ENCODE peak calls at places on chromosomes 1 and 21, in ten cellular contexts. B, Q, Z, L, K, W, G, P, R and J are unnamed samples.
A peak's percentile ranks its signal among the peaks of the same experiment; 100 is the strongest.

GRCh38 chr1:109368464-109368863 is 29.3 kb downstream of the SORT1 start:
- DNase-seq in G (no peak), W (no peak), Z (no peak), P (no peak), L (no peak), Q (no peak), R (no peak), B (no peak), K (no peak), J (no peak)

GRCh38 chr1:31381394-31382287 is 8.8 kb upstream of the FABP3 start:
- DNase-seq in K (no peak), P (no peak), L (no peak), Z (no peak), G (no peak), B (peak; percentile 75), W (no peak), R (peak; percentile 51), Q (no peak), J (no peak)

GRCh38 chr1:235586992-235587391 is 62.6 kb downstream of the GNG4 start:
- DNase-seq in L (no peak), Z (no peak), B (no peak), G (no peak), Q (no peak), W (no peak), R (no peak), K (no peak), P (no peak), J (no peak)

GRCh38 chr21:45575993-45576837 is 34.0 kb upstream of the SLC19A1 start:
- DNase-seq in B (no peak), W (no peak), G (no peak), R (no peak), K (no peak), Z (peak; percentile 70), Q (peak; percentile 66), P (peak; percentile 59), L (peak; percentile 30), J (no peak)

GRCh38 chr1:54016343-54017282 is 1.4 kb downstream of the LDLRAD1 start:
- DNase-seq in G (no peak), Z (peak; percentile 75), B (peak; percentile 60), L (peak; percentile 17), P (no peak), Q (no peak), R (peak; percentile 71), K (no peak), W (no peak), J (peak; percentile 85)

GRCh38 chr1:159881930-159882839 is 17.8 kb downstream of the CFAP45 start:
- DNase-seq in Q (no peak), P (peak; percentile 82), K (no peak), B (peak; percentile 97), R (peak; percentile 89), L (peak; percentile 33), Z (peak; percentile 91), W (peak; percentile 54), G (no peak), J (no peak)

GRCh38 chr21:31408306-31409088 is 64.4 kb upstream of the TIAM1 start:
- DNase-seq in Z (no peak), L (no peak), Q (no peak), R (no peak), G (no peak), P (no peak), B (no peak), K (no peak), W (no peak), J (no peak)

GRCh38 chr1:176949033-176949662 is 215.4 kb downstream of the ASTN1 start:
- DNase-seq in W (peak; percentile 83), P (no peak), B (peak; percentile 8), Z (no peak), K (peak; percentile 80), Q (peak; percentile 84), R (peak; percentile 82), L (peak; percentile 49), G (no peak), J (no peak)

DNA sequence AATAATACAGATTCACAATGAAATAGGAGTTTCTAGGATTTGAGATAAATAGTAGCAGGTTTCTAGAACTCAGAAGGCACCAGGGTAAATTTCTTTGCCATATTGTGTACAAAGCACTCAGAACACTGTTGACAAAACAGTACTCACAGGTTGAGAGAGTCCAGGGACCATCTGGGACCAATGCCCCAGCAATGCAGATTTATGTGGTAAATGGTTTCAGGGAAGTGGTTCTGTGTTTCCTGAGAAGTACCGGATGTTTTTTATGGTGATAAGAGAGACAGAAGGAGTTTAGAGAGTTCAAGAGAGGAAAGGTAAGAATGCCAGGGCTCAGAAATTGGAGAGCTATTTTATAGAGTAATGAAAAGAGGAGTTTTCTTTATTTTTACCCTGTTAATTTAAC is 29.6 kb upstream of the DIPK1A start:
- DNase-seq in K (no peak), R (no peak), W (peak; percentile 38), B (peak; percentile 33), G (no peak), Q (no peak), Z (no peak), L (peak; percentile 19), P (no peak), J (peak; percentile 12)
- TF ChIP-seq EP300 in K (no peak), R (no peak), W (peak; percentile 71), B (no peak), G (no peak), Q (no peak), Z (no peak), L (no peak), P (no peak), J (no peak)

DNA sequence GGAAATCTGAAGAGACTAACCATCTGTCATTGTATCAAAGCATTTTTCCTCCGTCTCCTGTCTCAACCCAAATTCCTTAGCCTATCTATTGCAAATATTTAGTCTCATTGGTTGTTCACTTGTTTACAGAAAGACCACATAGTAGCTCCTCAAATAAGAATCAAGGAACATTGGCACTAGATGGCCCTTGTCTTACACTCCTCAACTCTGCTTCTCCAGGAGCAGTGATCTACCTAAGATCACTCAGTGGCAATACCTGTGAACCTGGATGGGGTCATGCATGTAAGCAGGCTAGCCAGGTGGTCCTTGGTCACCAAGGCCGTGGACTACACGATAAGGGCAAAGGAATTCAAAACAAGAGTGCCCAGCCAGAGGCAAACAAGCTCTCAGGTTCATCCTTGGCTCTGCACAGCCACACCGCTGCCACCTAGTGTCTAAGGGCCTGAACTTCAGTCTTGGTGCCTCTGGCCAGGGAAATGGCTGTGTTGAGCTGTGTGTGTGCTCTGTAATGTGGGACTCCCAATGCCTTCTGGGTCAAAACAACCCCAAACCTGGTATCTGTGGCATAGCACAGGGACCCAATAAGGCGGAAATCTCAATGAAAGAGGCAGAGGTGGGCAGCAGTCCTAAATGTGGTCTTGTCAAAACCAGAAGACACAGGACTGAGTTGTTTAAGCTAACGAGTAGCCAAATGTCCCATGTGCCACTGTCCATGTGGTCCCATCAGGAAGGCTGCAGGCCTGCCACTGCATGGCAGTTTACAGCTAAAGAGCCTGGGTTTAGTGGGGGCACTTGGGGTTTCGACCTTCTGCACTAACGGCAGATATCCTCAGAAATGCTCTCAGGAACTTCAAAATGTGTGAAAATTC is 54.5 kb downstream of the GPR161 start:
- DNase-seq in G (peak; percentile 17), K (peak; percentile 60), Q (no peak), W (peak; percentile 80), L (peak; percentile 75), R (peak; percentile 74), P (peak; percentile 83), Z (no peak), B (peak; percentile 72), J (peak; percentile 91)
- TF ChIP-seq POLR2AphosphoS5 in G (no peak), K (no peak), Q (no peak), W (no peak), L (no peak), R (no peak), P (no peak), Z (no peak), B (no peak), J (peak; percentile 52)

DNA sequence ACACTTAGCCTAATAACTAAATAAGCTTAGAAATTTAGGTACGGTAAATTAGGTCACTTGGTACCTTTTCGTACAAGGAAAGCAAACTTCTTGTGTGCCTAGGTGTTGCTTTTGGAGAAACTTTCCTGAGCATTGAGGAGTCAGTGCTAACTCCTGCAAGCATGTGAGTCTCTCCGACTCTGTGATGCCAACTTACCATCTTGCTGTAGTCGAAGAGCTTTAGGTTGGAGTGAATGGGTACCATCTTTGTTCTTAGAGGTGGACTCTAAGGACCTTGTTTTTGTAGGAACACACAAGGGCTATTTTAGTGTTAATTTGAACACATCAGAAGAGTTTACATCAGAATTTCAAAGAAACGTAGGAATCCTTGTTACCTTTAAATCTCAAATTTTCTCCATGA is 688.9 kb downstream of the USP25 start:
- DNase-seq in B (no peak), W (no peak), Z (no peak), P (no peak), R (no peak), Q (no peak), G (no peak), K (no peak), L (no peak), J (no peak)
- H3K4me3 ChIP-seq in B (no peak overlapping the region), W (no peak overlapping the region), Z (peak overlapping the region; percentile 45), P (peak overlapping the region; percentile 45), R (no peak overlapping the region), Q (no peak overlapping the region), G (no peak overlapping the region), K (no peak overlapping the region), L (no peak overlapping the region), J (peak overlapping the region; percentile 46)

GRCh38 chr1:26285366-26286063 is 5.6 kb downstream of the SH3BGRL3 start:
- DNase-seq in K (no peak), W (peak; percentile 66), Z (peak; percentile 73), L (peak; percentile 74), B (peak; percentile 52), Q (peak; percentile 59), P (no peak), G (no peak), R (no peak), J (no peak)

GRCh38 chr1:26282694-26283019 is 2.8 kb downstream of the SH3BGRL3 start:
- DNase-seq in B (no peak), R (no peak), K (no peak), W (no peak), G (no peak), Z (no peak), P (no peak), L (no peak), Q (peak; percentile 66), J (no peak)

GRCh38 chr1:26283226-26283853 is 3.5 kb downstream of the SH3BGRL3 start:
- DNase-seq in Z (no peak), B (no peak), W (no peak), P (no peak), Q (no peak), K (no peak), R (no peak), L (no peak), G (no peak), J (no peak)

GRCh38 chr1:26284597-26285351 is 4.9 kb downstream of the SH3BGRL3 start:
- DNase-seq in L (peak; percentile 84), G (no peak), K (no peak), W (peak; percentile 94), P (peak; percentile 84), B (peak; percentile 82), Z (peak; percentile 94), Q (peak; percentile 87), R (peak; percentile 82), J (peak; percentile 96)

DNA sequence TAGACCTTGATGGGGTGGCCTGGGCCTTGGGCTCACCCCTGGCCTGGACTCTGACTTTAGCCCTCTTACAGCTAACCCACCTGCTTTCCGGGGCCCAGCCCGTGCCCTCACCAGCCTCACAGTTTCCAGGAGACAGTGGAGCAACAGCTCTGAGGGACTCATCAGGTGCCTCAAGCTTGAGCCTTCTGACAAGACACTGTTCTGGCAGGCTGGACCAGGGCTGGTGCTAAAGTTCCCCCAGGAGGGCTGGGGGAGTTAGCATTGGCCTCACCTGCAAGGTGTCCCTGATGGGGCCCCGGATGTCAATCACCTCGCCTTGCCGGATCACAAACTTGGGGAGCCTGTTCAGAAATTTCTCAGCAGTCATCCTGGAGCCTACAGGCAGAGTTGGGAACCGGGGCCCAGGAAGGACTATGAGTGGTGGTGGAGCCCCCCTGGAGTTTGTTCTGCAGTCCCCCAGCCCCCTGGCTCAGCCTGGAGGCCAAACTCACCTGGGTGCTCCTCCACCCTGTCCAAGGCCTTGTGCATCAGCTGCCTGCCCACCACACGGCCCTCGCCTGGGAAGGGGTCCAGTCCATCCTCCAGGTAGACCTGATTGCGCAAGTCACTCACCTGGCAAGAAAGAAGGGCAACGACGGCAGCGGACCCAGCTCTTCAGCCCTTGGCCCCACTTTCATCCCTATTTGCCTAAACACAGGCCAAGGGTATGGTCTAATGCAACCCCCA is 4.1 kb downstream of the SH3BGRL3 start:
- DNase-seq in B (no peak), G (no peak), P (no peak), Q (peak; percentile 64), R (no peak), W (no peak), L (no peak), Z (peak; percentile 75), K (no peak), J (no peak)
- TF ChIP-seq EP300 in B (no peak), G (no peak), P (no peak), Q (no peak), R (no peak), W (no peak), L (no peak), Z (no peak), K (no peak), J (no peak)